ENCODE peak calls at places on chromosomes 13 and 19, in six cellular contexts. T is NCI-H1694; X is mesothelial cell of epicardium; Q is stimulated activated CD4-positive, alpha-beta T cell treated with anti-CD3 and anti-CD28 coated beads, Interleukin-1b, Interleukin-23, amount 100 ng/mL, for 1 hour; K is GDM1; F is NCI-H1048. E is an unnamed sample.

GRCh38 chr13:64248371-64249065 is 2832.9 kb upstream of the PCDH20 start:
- DNase-seq in K (no peak), F (no peak), Q (no peak), X (no peak), T (no peak), E (no peak)

GRCh38 chr19:12247644-12248222 is 47.0 kb downstream of the ZNF44 start:
- DNase-seq in Q (no peak), T (no peak), F (no peak), K (no peak), X (no peak), E (no peak)

GRCh38 chr19:11480927-11481776 is at the start of gene ELAVL3:
- DNase-seq in Q (no peak), X (no peak), T (no peak), F (no peak), K (no peak), E (no peak)

GRCh38 chr19:56838680-56838929 is 1.9 kb downstream of the PEG3 start:
- DNase-seq in Q (no peak), T (no peak), F (no peak), K (no peak), X (no peak), E (no peak)

GRCh38 chr13:39956036-39956435 is 300.6 kb downstream of the COG6 start:
- DNase-seq in K (no peak), Q (no peak), F (no peak), X (no peak), T (no peak), E (no peak)

GRCh38 chr13:94209110-94209509 is 270.4 kb downstream of the DCT start:
- DNase-seq in K (no peak), X (no peak), T (no peak), Q (no peak), F (peak; percentile 83), E (no peak)

GRCh38 chr13:105008606-105009005 is 1526.9 kb downstream of the EFNB2 start:
- DNase-seq in Q (no peak), K (no peak), T (no peak), X (no peak), F (no peak), E (no peak)

GRCh38 chr19:50796128-50796633 is 6.0 kb downstream of the ACP4 start:
- DNase-seq in Q (no peak), X (no peak), K (no peak), T (no peak), F (no peak), E (no peak)

GRCh38 chr19:51181913-51182419 is 39.9 kb downstream of the SIGLEC7 start:
- DNase-seq in T (no peak), K (no peak), F (no peak), X (no peak), Q (no peak), E (peak; percentile 93)

GRCh38 chr19:44618640-44619357 is 5.4 kb downstream of the IGSF23 start:
- DNase-seq in X (no peak), Q (no peak), T (no peak), K (no peak), F (no peak), E (no peak)

GRCh38 chr19:42467437-42467760 is 24.7 kb upstream of the CXCL17 start:
- DNase-seq in X (no peak), K (no peak), F (no peak), T (no peak), Q (no peak), E (no peak)

GRCh38 chr13:81031996-81032395 is 691.1 kb upstream of the SPRY2 start:
- DNase-seq in T (no peak), X (no peak), Q (no peak), K (no peak), F (no peak), E (no peak)

GRCh38 chr19:48950830-48951519 is 3.7 kb upstream of the BAX start:
- DNase-seq in F (no peak), Q (no peak), T (no peak), X (no peak), K (no peak), E (no peak)

GRCh38 chr13:78714717-78715116 is 55.8 kb upstream of the OBI1 start:
- DNase-seq in X (no peak), Q (no peak), F (no peak), T (no peak), K (no peak), E (no peak)

GRCh38 chr19:4058696-4059492 is 7.8 kb downstream of the ZBTB7A start:
- DNase-seq in Q (no peak), F (no peak), X (no peak), T (no peak), K (no peak), E (no peak)

GRCh38 chr19:5588906-5589676 is 21.3 kb upstream of the TINCR start:
- DNase-seq in T (no peak), F (no peak), X (no peak), Q (no peak), K (no peak), E (no peak)

GRCh38 chr13:30355839-30356238 is 48.5 kb upstream of the KATNAL1 start:
- DNase-seq in K (no peak), F (no peak), Q (no peak), X (no peak), T (no peak), E (no peak)

GRCh38 chr13:40352385-40352778 is 314.1 kb downstream of the FOXO1 start:
- DNase-seq in Q (no peak), K (no peak), F (no peak), T (peak; percentile 68), X (no peak), E (no peak)

GRCh38 chr19:2787115-2787514 is 1.8 kb downstream of the THOP1 start:
- DNase-seq in Q (no peak), K (no peak), X (no peak), T (no peak), F (no peak), E (no peak)

GRCh38 chr19:18153555-18154134 is 682 bp downstream of the PIK3R2 start:
- DNase-seq in X (no peak), Q (no peak), K (no peak), F (no peak), T (no peak), E (no peak)

GRCh38 chr13:72567566-72567965 is 159.9 kb downstream of the MZT1 start:
- DNase-seq in X (no peak), Q (no peak), K (no peak), T (no peak), F (no peak), E (no peak)

GRCh38 chr13:33884506-33885221 is 66.7 kb downstream of the RFC3 start:
- DNase-seq in F (no peak), Q (no peak), T (no peak), K (no peak), X (no peak), E (no peak)

GRCh38 chr13:96373597-96373996 is 283.7 kb downstream of the HS6ST3 start:
- DNase-seq in F (no peak), Q (no peak), X (no peak), T (no peak), K (no peak), E (no peak)

GRCh38 chr13:112032186-112032835 is 34.6 kb upstream of the SOX1 start:
- DNase-seq in F (no peak), K (no peak), T (no peak), X (no peak), Q (no peak), E (no peak)

GRCh38 chr13:111657013-111657412 is 336.6 kb downstream of the TEX29 start:
- DNase-seq in X (no peak), F (no peak), T (no peak), Q (no peak), K (no peak), E (no peak)

GRCh38 chr13:63107163-63107935 is 1691.7 kb upstream of the PCDH20 start:
- DNase-seq in X (no peak), F (no peak), Q (no peak), T (no peak), K (no peak), E (no peak)

GRCh38 chr19:38562096-38562495 is 55.7 kb downstream of the MAP4K1 start:
- DNase-seq in X (no peak), F (no peak), Q (no peak), T (no peak), K (no peak), E (no peak)

GRCh38 chr13:77136902-77137420 is 110.0 kb upstream of the FBXL3 start:
- DNase-seq in K (no peak), X (no peak), F (no peak), T (no peak), Q (no peak), E (no peak)

GRCh38 chr13:93248627-93249047 is 22.0 kb downstream of the GPC6 start:
- DNase-seq in F (peak; percentile 25), Q (no peak), X (no peak), T (no peak), K (no peak), E (no peak)

GRCh38 chr19:14472202-14472961 is 2.8 kb downstream of the PTGER1 start:
- DNase-seq in K (no peak), F (peak; percentile 24), X (peak; percentile 76), Q (peak; percentile 64), T (peak; percentile 29), E (no peak)

GRCh38 chr13:46211116-46211515 is 612 bp upstream of the LRRC63 start:
- DNase-seq in K (peak; percentile 34), F (no peak), X (no peak), Q (no peak), T (peak; percentile 1), E (no peak)